ENCODE peak calls at places on chromosomes 16 and 17, in six cellular contexts. Y, C, V, X, L and P are unnamed samples.

GRCh38 chr17:39663688-39664580 is 1.2 kb upstream of the TCAP start:
- DNase-seq in Y (no peak), C (no peak), V (no peak), X (no peak), L (no peak), P (no peak)

GRCh38 chr16:23245268-23245667 is 56.8 kb upstream of the SCNN1B start:
- DNase-seq in Y (no peak), C (no peak), V (no peak), X (no peak), L (no peak), P (no peak)

GRCh38 chr16:53249331-53249730 is 184.9 kb upstream of the RBL2 start:
- DNase-seq in Y (no peak), C (no peak), V (no peak), X (no peak), L (no peak), P (no peak)

GRCh38 chr16:1926223-1926718 is 8.1 kb upstream of the HS3ST6 start:
- DNase-seq in Y (no peak), C (no peak), V (no peak), X (no peak), L (no peak), P (no peak)

GRCh38 chr16:57277586-57277985 is 6.9 kb downstream of the PLLP start:
- DNase-seq in Y (peak; percentile 47), C (peak; percentile 41), V (peak; percentile 21), X (no peak), L (no peak), P (peak; percentile 9)

GRCh38 chr17:72421128-72422092 is 300.6 kb downstream of the SOX9 start:
- DNase-seq in Y (peak; percentile 97), C (peak; percentile 87), V (peak; percentile 4), X (no peak), L (peak; percentile 69), P (peak; percentile 84)

GRCh38 chr17:61402978-61403845 is 3.6 kb downstream of the TBX2 start:
- DNase-seq in Y (no peak), C (peak; percentile 36), V (no peak), X (no peak), L (no peak), P (no peak)

GRCh38 chr17:78706271-78706915 is 75.7 kb downstream of the CYTH1 start:
- DNase-seq in Y (peak; percentile 22), C (no peak), V (peak; percentile 62), X (no peak), L (no peak), P (no peak)

GRCh38 chr17:44916781-44917241 is 1.5 kb upstream of the GFAP start:
- DNase-seq in Y (no peak), C (peak; percentile 71), V (no peak), X (peak; percentile 39), L (peak; percentile 65), P (no peak)

GRCh38 chr16:81601008-81601428 is 156.4 kb downstream of the CMIP start:
- DNase-seq in Y (no peak), C (peak; percentile 81), V (no peak), X (no peak), L (peak; percentile 53), P (peak; percentile 54)

GRCh38 chr17:61955621-61956020 is 27.8 kb upstream of the INTS2 start:
- DNase-seq in Y (no peak), C (no peak), V (no peak), X (no peak), L (no peak), P (no peak)

GRCh38 chr16:85136705-85137322 is 24.5 kb upstream of the CIBAR2 start:
- DNase-seq in Y (no peak), C (peak; percentile 58), V (peak; percentile 82), X (no peak), L (no peak), P (no peak)

GRCh38 chr17:59084154-59084553 is 22.5 kb downstream of the TRIM37 start:
- DNase-seq in Y (no peak), C (no peak), V (no peak), X (no peak), L (no peak), P (no peak)

GRCh38 chr16:22027633-22028032 is 19.7 kb downstream of the MOSMO start:
- DNase-seq in Y (no peak), C (no peak), V (no peak), X (no peak), L (no peak), P (no peak)

GRCh38 chr17:56808503-56808902 is 25.2 kb downstream of the C17orf67 start:
- DNase-seq in Y (no peak), C (no peak), V (no peak), X (no peak), L (no peak), P (no peak)

GRCh38 chr17:28916302-28916934 is 13.5 kb upstream of the DHRS13 start:
- DNase-seq in Y (no peak), C (peak; percentile 62), V (peak; percentile 62), X (peak; percentile 53), L (no peak), P (no peak)

GRCh38 chr16:48959204-48959603 is 322.4 kb downstream of the CBLN1 start:
- DNase-seq in Y (no peak), C (no peak), V (no peak), X (no peak), L (no peak), P (no peak)

GRCh38 chr17:56629450-56630187 is 36.1 kb downstream of the NOG start:
- DNase-seq in Y (no peak), C (peak; percentile 3), V (peak; percentile 28), X (no peak), L (no peak), P (no peak)

GRCh38 chr17:15453246-15453645 is 14.2 kb downstream of the CDRT4 start:
- DNase-seq in Y (no peak), C (peak; percentile 50), V (no peak), X (no peak), L (no peak), P (no peak)

GRCh38 chr16:88357306-88358032 is 25.3 kb upstream of the ZNF469 start:
- DNase-seq in Y (peak; percentile 28), C (no peak), V (no peak), X (no peak), L (no peak), P (no peak)

GRCh38 chr16:84659656-84660300 is 11.5 kb downstream of the KLHL36 start:
- DNase-seq in Y (no peak), C (no peak), V (no peak), X (no peak), L (no peak), P (no peak)

GRCh38 chr17:32161506-32162365 is 19.4 kb downstream of the RHOT1 start:
- DNase-seq in Y (peak; percentile 82), C (peak; percentile 81), V (no peak), X (no peak), L (no peak), P (peak; percentile 54)

GRCh38 chr17:63841350-63842172 is 924 bp downstream of the SMARCD2 start:
- DNase-seq in Y (no peak), C (peak; percentile 47), V (peak; percentile 59), X (peak; percentile 40), L (peak; percentile 60), P (no peak)

GRCh38 chr17:40915199-40915661 is 22.2 kb downstream of the KRT23 start:
- DNase-seq in Y (peak; percentile 95), C (peak; percentile 86), V (no peak), X (no peak), L (no peak), P (peak; percentile 91)

GRCh38 chr17:59838196-59838911 is 54.4 kb downstream of the TUBD1 start:
- DNase-seq in Y (no peak), C (peak; percentile 67), V (peak; percentile 50), X (no peak), L (no peak), P (no peak)

GRCh38 chr17:79947351-79948031 is 88.2 kb downstream of the TBC1D16 start:
- DNase-seq in Y (peak; percentile 41), C (no peak), V (no peak), X (no peak), L (peak; percentile 72), P (peak; percentile 16)

GRCh38 chr16:27712251-27712711 is 162.3 kb downstream of the KATNIP start:
- DNase-seq in Y (no peak), C (no peak), V (no peak), X (no peak), L (no peak), P (no peak)

GRCh38 chr17:27532269-27533067 is 76.2 kb downstream of the KSR1 start:
- DNase-seq in Y (peak; percentile 70), C (no peak), V (no peak), X (no peak), L (no peak), P (peak; percentile 77)

GRCh38 chr17:676060-676745 is 38.4 kb downstream of the VPS53 start:
- DNase-seq in Y (no peak), C (peak; percentile 89), V (no peak), X (no peak), L (no peak), P (no peak)

GRCh38 chr17:16406742-16407674 is 8.4 kb upstream of the TRPV2 start:
- DNase-seq in Y (no peak), C (no peak), V (no peak), X (no peak), L (no peak), P (no peak)

GRCh38 chr17:37111329-37111728 is 162.6 kb downstream of the AATF start:
- DNase-seq in Y (no peak), C (no peak), V (no peak), X (peak; percentile 34), L (no peak), P (no peak)

GRCh38 chr16:88882358-88883030 is 16.0 kb upstream of the PABPN1L start:
- DNase-seq in Y (no peak), C (no peak), V (peak; percentile 68), X (no peak), L (no peak), P (no peak)

GRCh38 chr16:22360963-22361659 is 13.3 kb downstream of the CDR2 start:
- DNase-seq in Y (no peak), C (no peak), V (no peak), X (no peak), L (no peak), P (no peak)

GRCh38 chr16:29840240-29840639 is 20.0 kb downstream of the MVP start:
- DNase-seq in Y (no peak), C (no peak), V (no peak), X (no peak), L (no peak), P (no peak)

GRCh38 chr17:80468781-80469533 is 7.5 kb downstream of the NPTX1 start:
- DNase-seq in Y (no peak), C (no peak), V (peak; percentile 45), X (peak; percentile 44), L (no peak), P (no peak)

GRCh38 chr17:12990926-12991325 is 26.9 kb downstream of the ELAC2 start:
- DNase-seq in Y (no peak), C (no peak), V (no peak), X (no peak), L (no peak), P (no peak)

GRCh38 chr16:69870761-69871160 is 80.4 kb upstream of the CLEC18A start:
- DNase-seq in Y (no peak), C (peak; percentile 29), V (no peak), X (no peak), L (no peak), P (no peak)